ENCODE peak calls at places on chromosomes 4 and X, in four cellular contexts. E is bronchial epithelial cell, C is HCEC 1CT, K is fibroblast of the aortic adventitia. W is an unnamed sample.

GRCh38 chr4:3366893-3367775 is 74.3 kb downstream of the RGS12 start:
- DNase-seq in E (no peak), C (no peak), K (no peak), W (no peak)

GRCh38 chr4:80184053-80184790 is 13.1 kb upstream of the PRDM8 start:
- DNase-seq in E (peak), C (peak), K (peak), W (no peak)

GRCh38 chrX:152907084-152907651 is 9.3 kb downstream of the ZNF185 start:
- DNase-seq in E (no peak), C (no peak), K (no peak), W (peak)

GRCh38 chrX:16826207-16826606 is 39.9 kb downstream of the TXLNG start:
- DNase-seq in E (peak), C (peak), K (peak), W (no peak)

GRCh38 chr4:89998350-89999098 is 103.9 kb downstream of the MMRN1 start:
- DNase-seq in E (no peak), C (no peak), K (no peak), W (no peak)

GRCh38 chr4:20252656-20253271 is 1.1 kb downstream of the SLIT2 start:
- DNase-seq in E (no peak), C (peak), K (peak), W (peak)

GRCh38 chrX:135416546-135416945 is 5.2 kb upstream of the SMIM10L2A start:
- DNase-seq in E (peak), C (no peak), K (no peak), W (no peak)

GRCh38 chr4:39655206-39655605 is 16.5 kb upstream of the SMIM14 start:
- DNase-seq in E (no peak), C (no peak), K (peak), W (no peak)

GRCh38 chr4:125085-125820 is 952 bp downstream of the ZNF718 start:
- DNase-seq in E (peak), C (no peak), K (peak), W (no peak)

GRCh38 chr4:114435118-114435517 is 163.5 kb upstream of the UGT8 start:
- DNase-seq in E (no peak), C (no peak), K (no peak), W (no peak)

GRCh38 chrX:133742602-133743305 is 242.6 kb downstream of the GPC3 start:
- DNase-seq in E (no peak), C (no peak), K (no peak), W (no peak)

GRCh38 chrX:39258331-39258730 is 457.1 kb downstream of the MID1IP1 start:
- DNase-seq in E (no peak), C (no peak), K (no peak), W (no peak)

GRCh38 chrX:111869639-111870034 is 6.3 kb upstream of the TRPC5OS start:
- DNase-seq in E (peak), C (peak), K (peak), W (peak)

GRCh38 chr4:158046345-158046744 is 126.5 kb downstream of the GASK1B start:
- DNase-seq in E (no peak), C (no peak), K (no peak), W (no peak)

GRCh38 chrX:78650906-78651437 is 8.2 kb downstream of the RTL3 start:
- DNase-seq in E (no peak), C (peak), K (peak), W (no peak)

GRCh38 chr4:13654158-13654797 is 26.8 kb upstream of the BOD1L1 start:
- DNase-seq in E (peak), C (peak), K (peak), W (peak)

GRCh38 chr4:98728433-98728832 is 70.0 kb upstream of the TSPAN5 start:
- DNase-seq in E (peak), C (peak), K (peak), W (no peak)

GRCh38 chr4:66501986-66502385 is 831.7 kb upstream of the EPHA5 start:
- DNase-seq in E (no peak), C (no peak), K (peak), W (no peak)

GRCh38 chr4:14908635-14909034 is 93.6 kb upstream of the CPEB2 start:
- DNase-seq in E (peak), C (peak), K (no peak), W (no peak)

GRCh38 chr4:56648245-56649151 is 32.6 kb downstream of the HOPX start:
- DNase-seq in E (peak), C (no peak), K (no peak), W (no peak)

GRCh38 chrX:47380268-47380667 is 9.9 kb downstream of the ZNF157 start:
- DNase-seq in E (peak), C (no peak), K (no peak), W (no peak)

GRCh38 chr4:112361181-112361791 is 64.1 kb downstream of the ALPK1 start:
- DNase-seq in E (peak), C (no peak), K (peak), W (no peak)

GRCh38 chr4:139530833-139531427 is 25.1 kb downstream of the SETD7 start:
- DNase-seq in E (peak), C (no peak), K (peak), W (no peak)

GRCh38 chrX:25742334-25742733 is 395.8 kb upstream of the MAGEB18 start:
- DNase-seq in E (no peak), C (no peak), K (no peak), W (no peak)

GRCh38 chr4:145179201-145179860 is 1.1 kb downstream of the OTUD4 start:
- DNase-seq in E (peak), C (peak), K (peak), W (no peak)

GRCh38 chrX:13029341-13029740 is 15.1 kb downstream of the FAM9C start:
- DNase-seq in E (peak), C (peak), K (peak), W (peak)

GRCh38 chr4:123452585-123452984 is 56.0 kb downstream of the SPRY1 start:
- DNase-seq in E (peak), C (peak), K (peak), W (no peak)